ENCODE peak calls at places on chromosomes 7 and 10, in four cellular contexts. A is foreskin keratinocyte, B is heart right ventricle, F is mesenchymal stem cell. V is an unnamed sample.

GRCh38 chr10:17209931-17210330 is 8.5 kb upstream of the TRDMT1 start:
- DNase-seq in F (no peak), A (no peak), B (no peak), V (no peak)

GRCh38 chr7:118148930-118149329 is 35.0 kb upstream of the LSM8 start:
- DNase-seq in A (peak; percentile 29), F (peak; percentile 4), B (no peak), V (no peak)

GRCh38 chr10:99372546-99373271 is 43.6 kb downstream of the CNNM1 start:
- DNase-seq in B (no peak), F (peak; percentile 65), A (no peak), V (no peak)

GRCh38 chr10:51117053-51117660 is 42.9 kb downstream of the PRKG1 start:
- DNase-seq in F (peak; percentile 62), B (no peak), A (peak; percentile 52), V (no peak)

GRCh38 chr7:107506683-107507339 is 37.0 kb downstream of the GPR22 start:
- DNase-seq in F (no peak), B (no peak), A (peak; percentile 90), V (peak; percentile 58)

GRCh38 chr10:117374506-117375359 is 507 bp downstream of the PDZD8 start:
- DNase-seq in F (peak; percentile 70), A (peak; percentile 18), B (peak; percentile 34), V (peak; percentile 46)

GRCh38 chr7:148915211-148915610 is 31.1 kb upstream of the EZH2 start:
- DNase-seq in F (no peak), B (no peak), A (no peak), V (no peak)

GRCh38 chr7:139989366-139990141 is 73.2 kb downstream of the PARP12 start:
- DNase-seq in F (no peak), B (no peak), A (no peak), V (no peak)

GRCh38 chr7:121485457-121486243 is 89.5 kb upstream of the FAM3C start:
- DNase-seq in A (peak; percentile 45), F (no peak), B (peak; percentile 10), V (no peak)

GRCh38 chr7:128858380-128859231 is 4.0 kb upstream of the ATP6V1F start:
- DNase-seq in A (no peak), F (no peak), B (peak; percentile 65), V (no peak)

GRCh38 chr7:33040803-33041516 is 21.6 kb downstream of the NT5C3A start:
- DNase-seq in B (no peak), A (peak; percentile 90), F (peak; percentile 29), V (peak; percentile 13)

DNA sequence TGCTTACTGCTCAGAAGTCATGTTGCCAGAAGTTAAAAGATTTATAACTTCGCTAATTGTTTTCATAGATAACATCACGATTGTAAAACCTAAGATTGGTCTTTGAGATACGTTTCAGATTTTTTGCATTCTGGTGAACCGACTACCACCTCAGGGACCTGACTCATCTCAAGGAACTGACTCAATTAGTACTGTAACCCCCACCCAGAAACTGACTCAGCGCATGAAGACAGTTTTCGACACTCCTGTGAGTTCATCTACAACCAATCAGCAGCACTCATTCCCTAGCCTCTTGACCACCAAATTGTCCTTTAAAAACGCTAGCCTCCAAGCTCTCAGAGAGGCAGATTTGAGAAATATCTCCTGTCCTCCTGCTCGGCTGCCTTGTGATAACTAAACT is 72.3 kb downstream of the ELMO1 start:
- DNase-seq in B (no peak), A (peak; percentile 1), F (no peak), V (no peak)
- H3K27ac ChIP-seq in B (no peak overlapping the region), A (no peak overlapping the region), F (no peak overlapping the region), V (no peak overlapping the region)

GRCh38 chr7:41870505-41871138 is 167.7 kb upstream of the INHBA start:
- DNase-seq in A (peak; percentile 57), B (no peak), F (peak; percentile 72), V (no peak)

GRCh38 chr7:41867639-41868038 is 164.7 kb upstream of the INHBA start:
- DNase-seq in A (no peak), F (no peak), B (no peak), V (no peak)

GRCh38 chr7:41870017-41870416 is 167.1 kb upstream of the INHBA start:
- DNase-seq in F (peak; percentile 19), B (no peak), A (no peak), V (no peak)

GRCh38 chr7:41869091-41869490 is 166.2 kb upstream of the INHBA start:
- DNase-seq in F (peak; percentile 16), B (no peak), A (peak; percentile 79), V (no peak)

DNA sequence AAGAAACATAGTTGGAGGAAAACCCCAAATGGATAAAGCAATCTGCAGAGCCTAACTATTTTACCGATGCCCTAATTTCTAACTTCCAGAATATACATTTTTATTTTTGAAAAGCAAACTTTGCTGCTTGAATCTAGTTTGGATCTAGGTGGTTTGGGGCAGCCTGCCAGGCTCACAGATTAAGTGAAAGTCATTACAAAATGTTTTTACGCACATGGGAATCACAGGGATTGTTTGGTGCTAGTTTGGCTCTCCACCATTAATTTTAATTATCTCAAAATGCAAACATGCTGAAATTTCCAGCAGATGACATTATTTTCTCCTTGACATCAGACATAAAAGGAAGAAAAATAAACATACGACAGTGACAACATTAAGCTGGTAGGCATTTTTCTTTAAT is 166.7 kb upstream of the INHBA start:
- DNase-seq in F (no peak), B (no peak), A (no peak), V (no peak)
- H3K27ac ChIP-seq in F (no peak overlapping the region), B (no peak overlapping the region), A (no peak overlapping the region), V (no peak overlapping the region)

GRCh38 chr7:123682690-123683089 is 27.0 kb downstream of the LMOD2 start:
- DNase-seq in B (no peak), F (peak; percentile 62), A (peak; percentile 38), V (peak; percentile 72)
- H3K27ac ChIP-seq in B (no peak overlapping the region), F (no peak overlapping the region), A (no peak overlapping the region), V (no peak overlapping the region)

GRCh38 chr10:4353964-4354363 is 472.0 kb upstream of the AKR1E2 start:
- DNase-seq in B (no peak), A (peak; percentile 82), F (peak; percentile 34), V (peak; percentile 96)
- H3K27ac ChIP-seq in B (no peak overlapping the region), A (peak overlapping the region; percentile 97), F (peak overlapping the region; percentile 43), V (peak overlapping the region; percentile 94)

GRCh38 chr10:96678725-96679124 is 41.6 kb downstream of the PIK3AP1 start:
- DNase-seq in F (no peak), A (no peak), B (no peak), V (no peak)
- H3K27ac ChIP-seq in F (no peak overlapping the region), A (no peak overlapping the region), B (no peak overlapping the region), V (no peak overlapping the region)

GRCh38 chr7:35825984-35826383 is 25.1 kb downstream of the SEPTIN7 start:
- DNase-seq in B (no peak), F (no peak), A (no peak), V (no peak)

GRCh38 chr7:35831208-35831607 is 30.4 kb downstream of the SEPTIN7 start:
- DNase-seq in B (no peak), F (peak; percentile 43), A (no peak), V (no peak)

GRCh38 chr7:35826751-35827150 is 25.9 kb downstream of the SEPTIN7 start:
- DNase-seq in B (no peak), F (no peak), A (peak; percentile 19), V (no peak)

GRCh38 chr7:35823440-35823839 is 22.6 kb downstream of the SEPTIN7 start:
- DNase-seq in B (no peak), F (no peak), A (peak; percentile 26), V (no peak)

GRCh38 chr7:35828817-35829216 is 28.0 kb downstream of the SEPTIN7 start:
- DNase-seq in F (no peak), A (peak; percentile 83), B (no peak), V (peak; percentile 20)
- H3K27ac ChIP-seq in F (no peak overlapping the region), A (no peak overlapping the region), B (peak overlapping the region; percentile 5), V (no peak overlapping the region)

DNA sequence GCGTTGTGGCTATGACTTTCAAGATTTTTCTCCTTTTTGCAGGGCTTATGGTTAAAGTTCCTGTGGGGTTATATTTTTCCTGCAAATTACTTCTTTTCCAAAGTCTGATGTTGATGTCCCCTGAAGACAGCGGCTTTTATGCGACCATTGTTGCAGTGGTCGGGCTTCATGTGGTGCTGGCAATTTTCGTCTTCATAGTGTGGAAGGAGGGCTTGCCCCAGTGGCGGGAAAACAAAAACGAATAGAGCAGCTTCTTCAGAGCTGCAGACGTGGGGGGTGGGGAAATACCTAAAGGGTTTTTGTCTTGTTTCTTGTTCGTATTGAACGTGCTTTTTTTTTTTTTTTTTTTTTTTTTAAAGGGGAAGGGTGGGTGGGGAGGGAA is 53.8 kb downstream of the MCMBP start:
- DNase-seq in A (no peak), B (no peak), F (no peak), V (no peak)
- H3K27ac ChIP-seq in A (no peak overlapping the region), B (no peak overlapping the region), F (no peak overlapping the region), V (no peak overlapping the region)

DNA sequence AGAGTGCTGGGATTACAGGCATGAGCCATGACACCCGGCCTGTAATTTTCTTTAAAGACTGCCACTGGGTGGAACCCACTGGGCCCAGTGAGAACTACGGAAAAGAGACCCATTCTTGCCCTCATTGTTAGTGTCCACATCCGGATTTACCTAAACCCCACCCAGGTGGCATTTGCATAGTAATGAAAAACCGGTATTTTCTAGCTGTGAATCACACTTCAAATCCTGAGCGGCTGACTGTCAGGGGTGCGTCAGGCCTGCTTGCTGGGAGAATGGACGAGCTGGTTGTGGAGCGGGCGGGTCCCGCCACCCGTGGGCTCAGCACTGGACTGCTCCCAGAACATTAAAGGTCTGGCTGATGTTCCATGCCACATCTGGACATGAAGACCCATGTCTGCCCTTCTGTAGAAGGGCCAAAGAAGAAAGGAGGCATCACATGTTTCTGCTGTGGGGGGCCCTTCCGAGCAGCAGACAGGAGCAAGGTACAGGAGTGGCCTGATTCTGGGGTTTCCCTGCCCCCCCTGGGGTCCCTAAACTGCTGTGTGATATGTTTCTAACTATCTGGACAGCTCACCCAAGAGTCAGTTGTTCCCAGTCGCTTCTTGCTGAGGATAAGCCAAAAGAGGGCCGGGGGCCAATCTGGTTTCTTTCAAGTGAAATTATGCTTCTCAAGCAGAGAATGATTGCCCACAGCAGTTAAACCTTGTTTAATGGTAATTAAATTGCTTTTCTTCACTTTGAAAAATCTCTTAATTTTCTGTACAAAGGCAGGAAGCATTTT is 46.4 kb downstream of the KIAA1217 start:
- DNase-seq in A (peak; percentile 90), B (no peak), F (no peak), V (no peak)
- H3K27ac ChIP-seq in A (peak overlapping the region; percentile 90), B (no peak overlapping the region), F (no peak overlapping the region), V (no peak overlapping the region)

GRCh38 chr7:44694326-44694725 is 54.3 kb upstream of the ZMIZ2 start:
- DNase-seq in B (no peak), A (no peak), F (no peak), V (no peak)
- H3K27ac ChIP-seq in B (peak overlapping the region; percentile 67), A (no peak overlapping the region), F (peak overlapping the region; percentile 29), V (no peak overlapping the region)